ENCODE peak calls at places on chromosomes 2 and 18, in eight cellular contexts. Y is uterus, R is transverse colon, X is AG04450, Z is upper lobe of right lung, S is body of pancreas, H is HCT116, Q is kidney. V is an unnamed sample.

GRCh38 chr2:156329922-156330726 is 2.4 kb downstream of the NR4A2 start:
- DNase-seq in Y (no peak), R (no peak), X (no peak), Z (no peak), S (no peak), H (no peak), Q (no peak), V (no peak)

GRCh38 chr2:10042301-10043161 is 819 bp upstream of the KLF11 start:
- DNase-seq in Y (peak; percentile 85), R (peak; percentile 75), X (no peak), Z (peak; percentile 93), S (peak; percentile 80), H (no peak), Q (peak; percentile 96), V (no peak)

GRCh38 chr2:43818761-43819160 is 19.9 kb downstream of the ABCG5 start:
- DNase-seq in Y (no peak), R (peak; percentile 77), X (no peak), Z (no peak), S (peak; percentile 23), H (peak; percentile 10), Q (no peak), V (no peak)

GRCh38 chr2:75729861-75730260 is 19.1 kb upstream of the GCFC2 start:
- DNase-seq in Y (no peak), R (no peak), X (no peak), Z (no peak), S (no peak), H (no peak), Q (no peak), V (no peak)

GRCh38 chr2:3635171-3636008 is 22.6 kb upstream of the ALLC start:
- DNase-seq in Y (peak; percentile 5), R (no peak), X (no peak), Z (peak; percentile 56), S (peak; percentile 5), H (no peak), Q (peak; percentile 47), V (no peak)

GRCh38 chr2:30661173-30662107 is 145.8 kb downstream of the CAPN13 start:
- DNase-seq in Y (no peak), R (no peak), X (no peak), Z (no peak), S (no peak), H (no peak), Q (no peak), V (no peak)

GRCh38 chr2:23835988-23836387 is 90.9 kb downstream of the ATAD2B start:
- DNase-seq in Y (no peak), R (no peak), X (no peak), Z (no peak), S (no peak), H (no peak), Q (no peak), V (no peak)

GRCh38 chr2:238864207-238865014 is 16.5 kb downstream of the TWIST2 start:
- DNase-seq in Y (peak; percentile 92), R (peak; percentile 89), X (peak; percentile 95), Z (peak; percentile 89), S (peak; percentile 42), H (peak; percentile 78), Q (peak; percentile 93), V (peak; percentile 79)

GRCh38 chr2:230930928-230931555 is 6.0 kb upstream of the GPR55 start:
- DNase-seq in Y (no peak), R (no peak), X (no peak), Z (no peak), S (no peak), H (no peak), Q (no peak), V (no peak)

GRCh38 chr18:66764225-66764624 is 160.3 kb upstream of the CDH19 start:
- DNase-seq in Y (no peak), R (no peak), X (no peak), Z (no peak), S (no peak), H (no peak), Q (no peak), V (no peak)

GRCh38 chr2:221254281-221254680 is 317.8 kb downstream of the EPHA4 start:
- DNase-seq in Y (no peak), R (no peak), X (no peak), Z (no peak), S (no peak), H (no peak), Q (no peak), V (no peak)

GRCh38 chr18:3135536-3135935 is 84.2 kb downstream of the MYOM1 start:
- DNase-seq in Y (no peak), R (no peak), X (no peak), Z (no peak), S (no peak), H (no peak), Q (no peak), V (no peak)

GRCh38 chr18:29181151-29181901 is 1004.4 kb upstream of the CDH2 start:
- DNase-seq in Y (peak; percentile 22), R (no peak), X (peak; percentile 89), Z (no peak), S (no peak), H (no peak), Q (no peak), V (no peak)

GRCh38 chr18:63979409-63979908 is 9.6 kb downstream of the SERPINB8 start:
- DNase-seq in Y (peak; percentile 35), R (peak; percentile 47), X (peak; percentile 21), Z (no peak), S (peak; percentile 56), H (peak; percentile 41), Q (no peak), V (no peak)

GRCh38 chr2:231392431-231393148 is 2.9 kb upstream of the B3GNT7 start:
- DNase-seq in Y (no peak), R (no peak), X (no peak), Z (no peak), S (no peak), H (no peak), Q (peak; percentile 43), V (no peak)

GRCh38 chr2:229810786-229811185 is 96.4 kb upstream of the DNER start:
- DNase-seq in Y (no peak), R (no peak), X (peak; percentile 66), Z (no peak), S (no peak), H (no peak), Q (no peak), V (no peak)

GRCh38 chr2:96517079-96517478 is 11.9 kb upstream of the NEURL3 start:
- DNase-seq in Y (no peak), R (no peak), X (no peak), Z (no peak), S (no peak), H (no peak), Q (no peak), V (no peak)

GRCh38 chr2:207046642-207047213 is 107.4 kb downstream of the CPO start:
- DNase-seq in Y (no peak), R (no peak), X (no peak), Z (no peak), S (no peak), H (no peak), Q (no peak), V (no peak)

GRCh38 chr18:57107141-57107832 is 39.6 kb upstream of the BOD1L2 start:
- DNase-seq in Y (no peak), R (no peak), X (peak; percentile 2), Z (no peak), S (no peak), H (no peak), Q (no peak), V (no peak)

GRCh38 chr2:98854675-98855074 is 81.3 kb downstream of the CRACDL start:
- DNase-seq in Y (no peak), R (no peak), X (no peak), Z (no peak), S (no peak), H (no peak), Q (no peak), V (no peak)

GRCh38 chr2:47269316-47270232 is 114.5 kb upstream of the STPG4 start:
- DNase-seq in Y (peak; percentile 48), R (peak; percentile 69), X (peak; percentile 85), Z (no peak), S (peak; percentile 19), H (peak; percentile 64), Q (peak; percentile 86), V (peak; percentile 98)
- H3K27ac ChIP-seq in Y (peak overlapping the region; percentile 19), R (peak overlapping the region; percentile 75), X (peak overlapping the region; percentile 54), Z (no peak overlapping the region), S (peak overlapping the region; percentile 20), H (no peak overlapping the region), Q (no peak overlapping the region), V (peak overlapping the region; percentile 98)

DNA sequence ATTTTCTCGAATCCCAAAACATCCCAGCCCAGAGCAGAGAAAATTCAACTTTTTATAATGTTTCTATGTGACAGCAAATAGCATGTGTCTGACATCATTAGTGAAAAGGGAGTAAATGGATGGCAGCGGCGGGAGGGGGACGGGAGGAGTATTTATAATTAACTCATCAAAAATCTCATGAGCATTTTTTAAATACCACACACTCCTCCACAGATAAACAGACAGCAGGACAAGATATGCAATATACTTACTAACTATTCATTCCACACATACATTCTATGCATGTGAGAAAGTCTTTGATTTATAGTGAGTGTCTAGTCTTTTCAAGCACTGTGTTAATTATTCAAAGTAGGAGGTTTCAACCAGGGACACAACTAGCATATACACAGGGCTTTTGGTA is 107.6 kb downstream of the LRP2 start:
- DNase-seq in Y (no peak), R (no peak), X (no peak), Z (no peak), S (no peak), H (no peak), Q (no peak), V (no peak)
- H3K27ac ChIP-seq in Y (no peak overlapping the region), R (no peak overlapping the region), X (no peak overlapping the region), Z (no peak overlapping the region), S (no peak overlapping the region), H (no peak overlapping the region), Q (peak overlapping the region; percentile 25), V (no peak overlapping the region)

DNA sequence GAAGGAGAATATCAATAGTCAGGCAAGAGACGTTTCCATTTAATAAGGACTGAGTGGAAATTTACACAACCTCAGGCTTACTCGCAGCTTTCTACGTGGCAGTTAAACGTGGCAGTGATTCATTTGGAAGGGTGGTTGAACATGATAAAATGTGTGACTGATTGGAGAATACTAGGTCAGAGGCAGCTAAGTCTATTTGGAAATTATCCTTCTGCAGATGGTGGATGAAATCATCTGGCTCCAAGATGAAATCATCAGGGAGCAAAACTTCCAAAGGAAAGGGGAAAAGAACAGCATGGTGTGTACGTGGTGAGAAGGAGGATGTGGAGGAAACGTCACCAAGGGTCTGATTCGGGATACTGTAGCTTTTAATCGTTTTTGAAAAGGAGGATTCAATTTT is 47.8 kb downstream of the COL3A1 start:
- DNase-seq in Y (peak; percentile 53), R (no peak), X (peak; percentile 78), Z (no peak), S (no peak), H (no peak), Q (no peak), V (no peak)
- H3K27ac ChIP-seq in Y (peak overlapping the region; percentile 60), R (peak overlapping the region; percentile 46), X (peak overlapping the region; percentile 92), Z (peak overlapping the region; percentile 14), S (no peak overlapping the region), H (no peak overlapping the region), Q (no peak overlapping the region), V (no peak overlapping the region)

GRCh38 chr2:101258804-101259203 is 6.1 kb downstream of the CNOT11 start:
- DNase-seq in Y (no peak), R (no peak), X (no peak), Z (no peak), S (no peak), H (no peak), Q (no peak), V (no peak)
- H3K27ac ChIP-seq in Y (no peak overlapping the region), R (no peak overlapping the region), X (no peak overlapping the region), Z (no peak overlapping the region), S (no peak overlapping the region), H (no peak overlapping the region), Q (no peak overlapping the region), V (no peak overlapping the region)

V was measured in epithelial cell of prostate.